ENCODE peak calls at places on chromosomes 5 and 9, in five cellular contexts. R, C, D, W and K are unnamed samples.

GRCh38 chr5:97840643-97841042 is 657.6 kb upstream of the RIOK2 start:
- ATAC-seq in R (no peak), C (no peak), D (no peak), W (no peak), K (no peak)

GRCh38 chr5:10611290-10611689 is 47.4 kb downstream of the ANKRD33B start:
- ATAC-seq in R (no peak), C (no peak), D (no peak), W (no peak), K (no peak)

GRCh38 chr9:128703616-128704355 is 1.5 kb downstream of the PKN3 start:
- ATAC-seq in R (no peak), C (no peak), D (no peak), W (no peak), K (peak; percentile 48)

GRCh38 chr5:143065185-143065584 is 295.0 kb downstream of the ARHGAP26 start:
- ATAC-seq in R (peak; percentile 54), C (no peak), D (no peak), W (no peak), K (peak; percentile 57)

GRCh38 chr5:1174122-1174936 is 27.1 kb upstream of the SLC6A19 start:
- ATAC-seq in R (peak; percentile 85), C (peak; percentile 75), D (peak; percentile 80), W (peak; percentile 77), K (peak; percentile 84)

GRCh38 chr5:88845081-88845697 is 37.8 kb downstream of the MEF2C start:
- ATAC-seq in R (no peak), C (no peak), D (peak; percentile 82), W (no peak), K (no peak)

GRCh38 chr5:73605223-73606087 is 20.5 kb upstream of the ARHGEF28 start:
- ATAC-seq in R (no peak), C (peak; percentile 100), D (no peak), W (peak; percentile 28), K (no peak)

GRCh38 chr5:160467555-160468418 is 46.1 kb downstream of the PTTG1 start:
- ATAC-seq in R (peak; percentile 86), C (peak; percentile 96), D (peak; percentile 80), W (peak; percentile 41), K (peak; percentile 42)

GRCh38 chr9:136438548-136438908 is 1.1 kb downstream of the INPP5E start:
- ATAC-seq in R (peak; percentile 1), C (peak; percentile 26), D (peak; percentile 50), W (peak; percentile 30), K (no peak)

GRCh38 chr9:104826109-104826775 is 62.3 kb downstream of the NIPSNAP3B start:
- ATAC-seq in R (no peak), C (no peak), D (no peak), W (no peak), K (peak; percentile 13)

GRCh38 chr5:109612278-109612905 is 77.3 kb upstream of the MAN2A1 start:
- ATAC-seq in R (no peak), C (no peak), D (no peak), W (no peak), K (no peak)

DNA sequence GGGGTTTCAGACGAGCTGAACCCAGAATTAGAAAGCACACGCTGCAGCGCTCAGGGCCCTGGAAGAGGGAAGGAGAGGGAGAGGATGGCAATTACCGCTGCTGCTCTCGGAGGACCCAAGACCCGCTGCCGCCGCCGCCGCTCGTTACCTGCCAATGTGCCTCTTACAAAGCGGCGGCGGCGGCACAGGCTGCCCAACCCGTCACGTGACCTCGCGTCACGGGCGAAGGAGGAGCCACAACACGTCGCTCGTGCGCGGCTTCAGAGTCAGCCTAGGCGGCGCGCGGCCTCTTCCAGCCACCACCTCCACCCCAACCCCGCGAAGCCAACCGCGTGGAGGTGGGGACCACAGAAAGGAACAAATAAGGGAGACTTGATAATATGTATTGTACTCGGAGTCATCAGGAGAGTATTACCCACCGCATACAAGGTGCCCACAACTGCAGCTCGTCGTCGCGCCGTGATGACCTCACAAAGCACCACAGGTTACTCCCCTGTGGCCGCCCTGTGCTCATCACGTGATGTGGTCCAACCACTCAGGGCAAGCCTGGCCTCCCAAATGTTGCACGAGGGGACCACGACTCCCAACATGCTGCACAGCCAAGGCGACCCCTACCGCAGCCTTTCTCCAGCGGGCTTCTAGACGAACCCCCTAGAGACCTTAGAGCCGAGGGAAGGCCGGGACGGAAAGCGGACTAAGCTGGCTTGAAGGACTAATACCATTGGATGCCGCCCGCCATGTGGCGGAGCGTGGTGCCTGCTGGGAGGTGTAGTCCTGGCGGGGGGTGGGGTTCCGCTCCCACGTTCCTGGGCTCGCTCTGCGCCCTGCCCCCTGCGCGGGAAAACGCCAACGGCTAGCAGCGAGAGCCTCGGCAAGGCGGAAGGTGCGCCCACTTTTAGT is at the start of gene UBAP2:
- ATAC-seq in R (peak; percentile 97), C (peak; percentile 93), D (peak; percentile 86), W (peak; percentile 84), K (peak; percentile 97)
- TF ChIP-seq EP300 in R (no peak), C (no peak), D (peak; percentile 14), W (peak; percentile 71), K (no peak)

GRCh38 chr9:130957451-130958203 is 18.6 kb upstream of the FIBCD1 start:
- ATAC-seq in R (no peak), C (no peak), D (no peak), W (no peak), K (no peak)
- H3K4me1 ChIP-seq in R (no peaks in the 10 kb centered on the region), C (no peaks in the 10 kb centered on the region), D (no peaks in the 10 kb centered on the region), W (peaks cover 5% of the 10 kb centered on the region), K (no peaks in the 10 kb centered on the region)

DNA sequence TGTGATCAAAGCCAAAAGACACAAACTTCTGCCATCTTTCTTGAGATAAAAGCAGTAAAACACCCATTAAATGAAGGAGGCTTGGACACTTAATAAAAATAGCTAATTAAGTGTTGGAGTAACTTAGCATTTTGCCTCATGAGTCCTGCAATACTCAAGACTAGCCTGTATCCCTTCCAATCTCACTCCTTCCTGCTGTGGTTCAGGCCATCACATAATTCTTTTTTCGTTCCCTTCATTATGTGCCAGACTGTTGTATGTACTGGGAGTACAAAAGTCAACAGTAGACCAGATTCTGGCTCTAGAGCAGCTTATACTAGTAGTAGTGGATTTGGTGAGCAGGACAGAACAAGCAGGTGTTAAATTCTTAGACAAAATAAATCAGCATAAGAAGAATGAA is 250.1 kb downstream of the NFIB start:
- ATAC-seq in R (no peak), C (no peak), D (no peak), W (no peak), K (no peak)
- TF ChIP-seq POLR2AphosphoS5 in R (no peak), C (no peak), D (no peak), W (no peak), K (no peak)

GRCh38 chr5:148927307-148927946 is 101.0 kb downstream of the ADRB2 start:
- ATAC-seq in R (no peak), C (no peak), D (no peak), W (no peak), K (no peak)
- TF ChIP-seq EP300 in R (no peak), C (no peak), D (no peak), W (no peak), K (no peak)